ENCODE peak calls at places on chromosome 21, in eight cellular contexts. L, Q, M, G, J, S, V and T are unnamed samples.
A peak's percentile ranks its signal among the peaks of the same experiment; 100 is the strongest.

GRCh38 chr21:42299324-42300044 is 15.7 kb downstream of the TFF3 start:
- DNase-seq in L (no peak), Q (no peak), M (no peak), G (no peak), J (no peak), S (peak; percentile 56), V (peak; percentile 63), T (peak; percentile 72)

GRCh38 chr21:29416268-29416667 is 117.5 kb downstream of the BACH1 start:
- DNase-seq in L (no peak), Q (no peak), M (no peak), G (no peak), J (no peak), S (no peak), V (no peak), T (no peak)

GRCh38 chr21:32403201-32403701 is 9.3 kb upstream of the EVA1C start:
- DNase-seq in L (peak; percentile 86), Q (peak; percentile 34), M (peak; percentile 51), G (peak; percentile 58), J (peak; percentile 25), S (peak; percentile 67), V (peak; percentile 50), T (peak; percentile 35)

GRCh38 chr21:46071082-46071481 is 26.8 kb upstream of the COL6A2 start:
- DNase-seq in L (no peak), Q (no peak), M (no peak), G (no peak), J (no peak), S (no peak), V (no peak), T (peak; percentile 18)

GRCh38 chr21:28086861-28087581 is 905.7 kb downstream of the LTN1 start:
- DNase-seq in L (no peak), Q (no peak), M (no peak), G (no peak), J (no peak), S (no peak), V (no peak), T (no peak)

GRCh38 chr21:14753466-14754258 is 207.5 kb upstream of the SAMSN1 start:
- DNase-seq in L (no peak), Q (no peak), M (no peak), G (no peak), J (no peak), S (no peak), V (no peak), T (no peak)

GRCh38 chr21:26041441-26042180 is 129.0 kb downstream of the APP start:
- DNase-seq in L (no peak), Q (no peak), M (peak; percentile 54), G (no peak), J (no peak), S (no peak), V (no peak), T (no peak)

GRCh38 chr21:30257773-30258172 is 25.0 kb downstream of the KRTAP24-1 start:
- DNase-seq in L (no peak), Q (no peak), M (peak; percentile 40), G (no peak), J (no peak), S (no peak), V (no peak), T (no peak)

GRCh38 chr21:46307625-46308024 is 16.0 kb downstream of the C21orf58 start:
- DNase-seq in L (no peak), Q (no peak), M (no peak), G (no peak), J (no peak), S (no peak), V (no peak), T (no peak)

GRCh38 chr21:29194847-29195246 is 64.4 kb downstream of the MAP3K7CL start:
- DNase-seq in L (no peak), Q (no peak), M (no peak), G (no peak), J (no peak), S (no peak), V (no peak), T (no peak)

GRCh38 chr21:46205121-46205520 is 20.9 kb upstream of the SPATC1L start:
- DNase-seq in L (no peak), Q (no peak), M (no peak), G (no peak), J (no peak), S (peak; percentile 18), V (peak; percentile 4), T (peak; percentile 6)

GRCh38 chr21:19048088-19048672 is 644.6 kb upstream of the TMPRSS15 start:
- DNase-seq in L (no peak), Q (no peak), M (no peak), G (no peak), J (no peak), S (no peak), V (no peak), T (no peak)

GRCh38 chr21:28927122-28927521 is 65.6 kb downstream of the LTN1 start:
- DNase-seq in L (no peak), Q (no peak), M (no peak), G (no peak), J (no peak), S (no peak), V (no peak), T (no peak)

GRCh38 chr21:39430016-39430415 is 15.6 kb downstream of the LCA5L start:
- DNase-seq in L (no peak), Q (no peak), M (no peak), G (no peak), J (no peak), S (no peak), V (no peak), T (no peak)

GRCh38 chr21:45454924-45455315 is 50.0 kb downstream of the COL18A1 start:
- DNase-seq in L (no peak), Q (no peak), M (no peak), G (peak; percentile 15), J (no peak), S (no peak), V (peak; percentile 22), T (peak; percentile 12)

GRCh38 chr21:46431884-46432488 is 26.7 kb upstream of the DIP2A start:
- DNase-seq in L (no peak), Q (no peak), M (no peak), G (peak; percentile 43), J (peak; percentile 8), S (no peak), V (no peak), T (peak; percentile 58)

GRCh38 chr21:15442743-15443142 is 287.0 kb upstream of the USP25 start:
- DNase-seq in L (no peak), Q (no peak), M (no peak), G (no peak), J (no peak), S (no peak), V (no peak), T (no peak)

GRCh38 chr21:27261676-27262075 is 294.8 kb upstream of the ADAMTS5 start:
- DNase-seq in L (no peak), Q (no peak), M (no peak), G (no peak), J (no peak), S (no peak), V (no peak), T (no peak)

GRCh38 chr21:8992731-8993174 is 1528.6 kb upstream of the TPTE start:
- DNase-seq in L (peak; percentile 17), Q (no peak), M (no peak), G (no peak), J (no peak), S (no peak), V (no peak), T (peak; percentile 60)

GRCh38 chr21:42559326-42559725 is 45.7 kb downstream of the SLC37A1 start:
- DNase-seq in L (no peak), Q (no peak), M (no peak), G (no peak), J (no peak), S (peak; percentile 31), V (no peak), T (no peak)

GRCh38 chr21:16709866-16710550 is 802.8 kb upstream of the CXADR start:
- DNase-seq in L (no peak), Q (no peak), M (no peak), G (no peak), J (no peak), S (no peak), V (no peak), T (no peak)

GRCh38 chr21:27154451-27155129 is 187.7 kb upstream of the ADAMTS5 start:
- DNase-seq in L (no peak), Q (no peak), M (no peak), G (no peak), J (no peak), S (no peak), V (no peak), T (no peak)

GRCh38 chr21:32253215-32253641 is 25.6 kb downstream of the MIS18A start:
- DNase-seq in L (no peak), Q (no peak), M (no peak), G (no peak), J (no peak), S (no peak), V (peak; percentile 53), T (peak; percentile 30)

GRCh38 chr21:44454058-44454457 is 1.3 kb upstream of the LRRC3 start:
- DNase-seq in L (no peak), Q (no peak), M (no peak), G (no peak), J (no peak), S (no peak), V (no peak), T (no peak)
- H3K27ac ChIP-seq in L (no peak overlapping the region), Q (no peak overlapping the region), M (no peak overlapping the region), G (no peak overlapping the region), J (no peak overlapping the region), S (no peak overlapping the region), V (no peak overlapping the region), T (no peak overlapping the region)

GRCh38 chr21:44267655-44268142 is 6.0 kb upstream of the DNMT3L start:
- DNase-seq in L (no peak), Q (no peak), M (no peak), G (peak; percentile 38), J (no peak), S (no peak), V (no peak), T (peak; percentile 52)
- TF ChIP-seq CTCF in L (no peak), Q (peak; percentile 41), M (peak; percentile 8), G (peak; percentile 16), J (peak; percentile 58), S (no peak), V (peak; percentile 44), T (no peak)

GRCh38 chr21:34536820-34537219 is 24.8 kb upstream of the KCNE1 start:
- DNase-seq in L (no peak), Q (no peak), M (no peak), G (no peak), J (no peak), S (no peak), V (no peak), T (no peak)
- H3K27ac ChIP-seq in L (no peak overlapping the region), Q (no peak overlapping the region), M (no peak overlapping the region), G (no peak overlapping the region), J (no peak overlapping the region), S (peak overlapping the region; percentile 50), V (peak overlapping the region; percentile 44), T (no peak overlapping the region)

DNA sequence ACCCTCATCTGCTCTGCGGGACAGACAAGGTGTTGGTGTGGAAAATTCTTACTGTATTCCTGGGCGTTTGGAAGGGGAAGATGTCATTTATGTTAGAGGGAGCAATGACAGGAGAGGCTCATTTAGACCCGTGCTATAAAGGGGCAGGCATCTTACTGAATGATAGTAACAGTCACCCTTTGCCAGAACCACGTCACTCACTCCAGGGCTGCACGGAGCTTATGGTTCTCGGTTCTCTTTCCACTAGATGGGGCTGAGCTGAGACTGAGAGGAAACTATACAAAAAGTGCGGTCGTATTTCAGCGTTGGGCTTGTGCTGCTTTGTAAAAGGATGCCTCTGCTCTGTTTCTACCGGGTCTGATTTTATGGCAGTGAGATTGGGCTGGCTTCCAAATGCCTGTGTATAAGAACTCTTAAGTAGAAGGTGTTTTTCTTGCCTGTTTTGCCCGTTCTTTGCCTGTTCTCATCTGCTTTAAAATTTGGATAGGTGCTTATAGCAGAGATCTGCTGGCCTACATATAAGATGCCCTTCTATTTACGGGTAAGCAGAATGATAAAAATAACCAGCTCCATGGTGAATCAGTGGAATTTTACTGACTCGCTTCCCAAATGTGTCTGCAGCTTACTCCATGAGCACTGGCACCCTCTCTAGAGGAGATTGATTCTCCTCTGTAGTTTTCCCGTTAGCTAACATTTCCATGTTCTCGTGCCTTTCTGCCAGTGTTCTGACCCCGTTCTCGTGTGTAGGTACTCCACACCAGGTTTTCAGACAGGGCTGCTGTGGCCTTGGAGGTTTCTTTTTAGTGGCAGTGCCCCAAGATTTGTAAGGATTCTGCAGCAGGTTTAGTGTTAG is 55.9 kb downstream of the MRPS6 start:
- DNase-seq in L (peak; percentile 79), Q (peak; percentile 32), M (peak; percentile 16), G (peak; percentile 79), J (peak; percentile 74), S (no peak), V (peak; percentile 58), T (peak; percentile 67)
- TF ChIP-seq CTCF in L (no peak), Q (peak; percentile 40), M (peak; percentile 45), G (peak; percentile 47), J (peak; percentile 54), S (peak; percentile 27), V (peak; percentile 60), T (peak; percentile 39)